ENCODE peak calls at places on chromosomes 7 and 10, in four cellular contexts. One of them, this sample, is unnamed.

GRCh38 chr10:116926426-116926825 is 77.1 kb downstream of the ENO4 start:
- DNase-seq in vagina: no peak
- DNase-seq in esophagus squamous epithelium: no peak
- DNase-seq in HepG2: no peak
- DNase-seq in this sample: no peak

GRCh38 chr10:93773705-93774104 is 16.0 kb downstream of the LGI1 start:
- DNase-seq in vagina: no peak
- DNase-seq in esophagus squamous epithelium: no peak
- DNase-seq in HepG2: no peak
- DNase-seq in this sample: no peak

GRCh38 chr7:22723171-22723601 is 3.8 kb upstream of the IL6 start:
- DNase-seq in vagina: no peak
- DNase-seq in esophagus squamous epithelium: no peak
- DNase-seq in HepG2: no peak
- DNase-seq in this sample: no peak

GRCh38 chr7:85070967-85071628 is 115.8 kb downstream of the SEMA3D start:
- DNase-seq in vagina: no peak
- DNase-seq in esophagus squamous epithelium: no peak
- DNase-seq in HepG2: no peak
- DNase-seq in this sample: no peak

GRCh38 chr10:29319205-29319781 is 30.4 kb downstream of the LYZL1 start:
- DNase-seq in vagina: peak
- DNase-seq in esophagus squamous epithelium: no peak
- DNase-seq in HepG2: peak
- DNase-seq in this sample: no peak

GRCh38 chr7:149728491-149729375 is 44.7 kb downstream of the ZNF467 start:
- DNase-seq in vagina: no peak
- DNase-seq in esophagus squamous epithelium: no peak
- DNase-seq in HepG2: no peak
- DNase-seq in this sample: no peak

GRCh38 chr7:100604078-100604975 is 2.2 kb downstream of the PCOLCE start:
- DNase-seq in vagina: no peak
- DNase-seq in esophagus squamous epithelium: no peak
- DNase-seq in HepG2: no peak
- DNase-seq in this sample: peak

GRCh38 chr10:324593-324992 is 189.3 kb downstream of the ZMYND11 start:
- DNase-seq in vagina: peak
- DNase-seq in esophagus squamous epithelium: no peak
- DNase-seq in HepG2: no peak
- DNase-seq in this sample: no peak

GRCh38 chr10:20115929-20116328 is 299.7 kb downstream of the PLXDC2 start:
- DNase-seq in vagina: no peak
- DNase-seq in esophagus squamous epithelium: no peak
- DNase-seq in HepG2: no peak
- DNase-seq in this sample: no peak

DNA sequence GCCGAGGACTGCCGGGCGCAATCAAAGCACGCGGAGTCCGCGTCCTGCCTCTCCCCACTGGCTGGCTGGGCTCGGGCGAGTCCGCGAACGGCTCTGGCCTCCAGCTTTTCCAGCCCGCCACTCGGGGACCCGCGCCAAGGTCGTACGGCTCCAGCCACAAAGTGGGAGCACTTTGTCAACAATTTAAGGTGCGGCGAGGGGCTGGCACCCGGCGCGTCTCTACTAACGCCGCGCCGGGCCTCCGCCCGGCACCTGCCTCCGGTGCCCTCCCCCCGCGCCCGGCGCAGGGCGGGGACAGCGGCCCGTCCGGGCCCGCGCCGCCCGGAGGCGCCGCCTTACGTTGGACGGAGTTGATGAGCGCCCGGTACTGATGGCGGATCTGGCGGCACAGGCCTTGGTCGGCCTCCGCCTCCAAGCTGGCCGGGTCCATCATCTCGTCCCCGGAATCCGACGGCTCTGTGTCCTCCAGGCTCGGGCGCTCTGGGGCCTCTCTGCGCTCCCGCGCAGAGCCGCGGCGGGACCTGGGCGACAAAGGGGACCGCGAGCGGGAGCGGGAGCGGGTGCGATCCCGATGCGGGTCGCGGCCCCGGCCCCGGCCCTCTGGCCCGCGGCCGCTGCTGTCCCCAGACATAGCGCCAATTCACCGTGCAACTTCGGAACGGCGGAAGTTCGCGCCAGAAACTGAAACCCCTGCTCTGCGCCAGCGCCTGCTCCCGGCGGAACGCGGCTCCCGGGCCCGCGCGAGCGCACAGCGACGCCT is at the start of gene NSMCE4A:
- DNase-seq in vagina: no peak
- DNase-seq in esophagus squamous epithelium: no peak
- DNase-seq in HepG2: peak
- DNase-seq in this sample: peak
- TF ChIP-seq POLR2A in vagina: no peak
- TF ChIP-seq POLR2A in esophagus squamous epithelium: no peak
- TF ChIP-seq POLR2A in HepG2: peak
- TF ChIP-seq POLR2A in this sample: peak

GRCh38 chr7:66920256-66920655 is 769 bp upstream of the TMEM248 start:
- DNase-seq in vagina: no peak
- DNase-seq in esophagus squamous epithelium: no peak
- DNase-seq in HepG2: no peak
- DNase-seq in this sample: no peak

GRCh38 chr7:66921396-66921917 is 432 bp downstream of the TMEM248 start:
- DNase-seq in vagina: no peak
- DNase-seq in esophagus squamous epithelium: no peak
- DNase-seq in HepG2: no peak
- DNase-seq in this sample: peak

GRCh38 chr7:66920769-66921395 is at the start of gene TMEM248:
- DNase-seq in vagina: no peak
- DNase-seq in esophagus squamous epithelium: peak
- DNase-seq in HepG2: peak
- DNase-seq in this sample: peak

GRCh38 chr7:66925255-66925654 is 4.2 kb downstream of the TMEM248 start:
- DNase-seq in vagina: no peak
- DNase-seq in esophagus squamous epithelium: no peak
- DNase-seq in HepG2: peak
- DNase-seq in this sample: no peak

GRCh38 chr7:66921918-66922486 is 977 bp downstream of the TMEM248 start:
- DNase-seq in vagina: no peak
- DNase-seq in esophagus squamous epithelium: no peak
- DNase-seq in HepG2: peak
- DNase-seq in this sample: no peak
- TF ChIP-seq POLR2A in vagina: no peak
- TF ChIP-seq POLR2A in esophagus squamous epithelium: no peak
- TF ChIP-seq POLR2A in HepG2: no peak
- TF ChIP-seq POLR2A in this sample: no peak

DNA sequence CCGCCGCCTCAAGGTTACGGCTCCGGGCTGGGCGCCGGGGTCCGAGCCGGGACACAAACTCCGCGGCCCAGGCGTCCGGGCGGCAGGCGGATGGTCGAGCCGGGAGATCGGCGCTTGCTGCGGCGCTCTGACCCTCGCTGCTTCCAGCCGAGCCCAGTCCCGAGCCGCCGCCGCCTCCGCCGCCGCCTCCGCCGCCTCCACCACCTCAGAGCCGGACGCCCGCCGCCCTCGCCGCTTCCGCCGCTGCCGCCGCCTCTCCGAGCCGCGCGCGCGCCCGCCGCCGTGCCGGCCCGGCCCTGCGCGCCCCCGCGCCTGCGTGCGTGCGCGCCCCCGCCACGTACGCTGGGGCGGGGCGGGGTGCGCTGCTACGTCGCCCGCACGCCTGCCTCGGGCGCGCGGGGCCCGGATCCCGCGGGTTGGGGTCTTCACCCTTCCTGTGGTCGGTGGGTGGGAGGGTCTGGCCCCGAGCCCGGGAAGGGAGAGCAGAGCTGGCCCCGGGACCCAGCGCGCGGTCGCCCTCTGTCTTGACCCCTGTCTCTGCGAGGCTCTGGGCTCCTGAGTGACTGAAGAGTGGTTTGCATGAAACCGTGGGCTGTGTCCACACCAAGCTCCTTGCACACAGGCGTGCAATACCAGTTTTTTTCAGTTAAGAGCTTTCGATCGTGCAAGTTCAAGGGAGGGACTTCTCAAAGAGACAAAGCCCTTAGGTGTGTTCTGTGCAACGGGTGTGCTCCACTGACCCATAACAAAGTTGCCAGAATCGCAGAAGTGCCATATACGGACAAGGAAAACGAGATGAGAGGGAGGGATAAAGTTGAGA is at the start of gene SMURF1:
- DNase-seq in vagina: no peak
- DNase-seq in esophagus squamous epithelium: no peak
- DNase-seq in HepG2: peak
- DNase-seq in this sample: peak
- TF ChIP-seq POLR2A in vagina: no peak
- TF ChIP-seq POLR2A in esophagus squamous epithelium: no peak
- TF ChIP-seq POLR2A in HepG2: peak
- TF ChIP-seq POLR2A in this sample: peak

GRCh38 chr10:63465293-63466167 is at the start of gene JMJD1C:
- DNase-seq in vagina: no peak
- DNase-seq in esophagus squamous epithelium: peak
- DNase-seq in HepG2: peak
- DNase-seq in this sample: peak
- TF ChIP-seq POLR2A in vagina: no peak
- TF ChIP-seq POLR2A in esophagus squamous epithelium: no peak
- TF ChIP-seq POLR2A in HepG2: peak
- TF ChIP-seq POLR2A in this sample: peak